ENCODE peak calls at places on chromosomes 13 and 19, in four cellular contexts. E is BJ, U is SJCRH30, K is PC-9. C is an unnamed sample. For H3K36me3, the result is how much of the 10 kb centered on the place peaks cover.

GRCh38 chr19:36236946-36237310 is 22.0 kb downstream of the ZNF146 start:
- DNase-seq in U (no peak), K (no peak), E (no peak), C (no peak)

GRCh38 chr13:40070357-40070756 is 414.9 kb downstream of the COG6 start:
- DNase-seq in U (no peak), E (no peak), K (no peak), C (no peak)

GRCh38 chr19:39179754-39180153 is 17.0 kb upstream of the NCCRP1 start:
- DNase-seq in U (no peak), K (no peak), E (no peak), C (no peak)

GRCh38 chr13:94558721-94559120 is 37.2 kb downstream of the TGDS start:
- DNase-seq in U (peak), K (no peak), E (no peak), C (peak)

GRCh38 chr13:51547425-51548176 is 36.7 kb upstream of the WDFY2 start:
- DNase-seq in K (no peak), U (no peak), E (no peak), C (no peak)

GRCh38 chr19:33997690-33998089 is 174.6 kb upstream of the LSM14A start:
- DNase-seq in U (no peak), K (no peak), E (no peak), C (no peak)

GRCh38 chr13:37615271-37615670 is 16.7 kb upstream of the POSTN start:
- DNase-seq in K (no peak), U (no peak), E (no peak), C (no peak)

GRCh38 chr13:22451345-22451744 is 729.4 kb upstream of the SGCG start:
- DNase-seq in U (peak), E (no peak), K (no peak), C (no peak)

GRCh38 chr19:7971553-7972520 is 28.4 kb upstream of the TIMM44 start:
- DNase-seq in U (no peak), K (no peak), E (no peak), C (no peak)

GRCh38 chr13:24626449-24626848 is 53.8 kb upstream of the ATP12A start:
- DNase-seq in K (no peak), U (peak), E (no peak), C (peak)

GRCh38 chr19:48206402-48207093 is 36.1 kb downstream of the ZSWIM9 start:
- DNase-seq in U (peak), E (no peak), K (no peak), C (no peak)

DNA sequence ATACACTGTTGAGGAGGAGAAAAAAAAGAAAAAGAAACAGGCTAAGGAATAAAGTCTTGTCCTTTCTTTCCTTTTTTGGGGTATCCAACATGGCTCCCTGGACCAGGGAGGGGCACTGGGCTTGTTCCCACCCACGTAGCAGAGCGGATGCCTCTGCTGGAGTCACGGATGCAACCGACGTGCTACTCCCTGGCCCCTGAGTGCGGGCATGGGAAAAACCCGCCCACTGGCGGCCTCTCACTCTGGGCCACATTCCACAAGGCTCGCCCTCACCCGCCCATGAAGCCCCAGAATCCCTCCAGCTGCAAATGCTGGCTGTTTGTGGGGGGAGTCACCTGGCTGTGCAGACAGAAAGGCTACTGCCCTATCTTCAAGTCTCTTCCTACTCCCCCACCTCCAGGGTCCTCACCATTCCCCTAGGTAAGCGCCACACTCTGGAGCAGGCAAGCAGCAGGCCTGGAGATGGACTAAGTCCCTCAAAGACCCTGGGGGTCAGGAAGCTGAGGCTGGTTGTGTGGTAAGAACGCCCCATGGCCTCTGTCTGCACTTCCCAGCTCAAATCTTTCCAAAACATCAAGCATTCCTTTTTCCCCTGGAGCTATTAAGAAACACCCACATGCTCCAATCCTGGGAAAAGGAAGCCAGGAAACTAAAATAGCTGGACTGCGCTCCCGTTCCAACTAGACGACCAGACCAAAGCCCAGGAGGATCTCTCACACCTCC is 17.8 kb upstream of the EPHX3 start:
- DNase-seq in E (peak), U (peak), K (peak), C (no peak)
- H3K36me3 ChIP-seq in E (under half), U (half or more), K (under half), C (half or more)

GRCh38 chr13:46374710-46375109 is 12.3 kb downstream of the RUBCNL start:
- DNase-seq in K (no peak), U (no peak), E (no peak), C (no peak)
- H3K36me3 ChIP-seq in K (under half), U (under half), E (under half), C (under half)

DNA sequence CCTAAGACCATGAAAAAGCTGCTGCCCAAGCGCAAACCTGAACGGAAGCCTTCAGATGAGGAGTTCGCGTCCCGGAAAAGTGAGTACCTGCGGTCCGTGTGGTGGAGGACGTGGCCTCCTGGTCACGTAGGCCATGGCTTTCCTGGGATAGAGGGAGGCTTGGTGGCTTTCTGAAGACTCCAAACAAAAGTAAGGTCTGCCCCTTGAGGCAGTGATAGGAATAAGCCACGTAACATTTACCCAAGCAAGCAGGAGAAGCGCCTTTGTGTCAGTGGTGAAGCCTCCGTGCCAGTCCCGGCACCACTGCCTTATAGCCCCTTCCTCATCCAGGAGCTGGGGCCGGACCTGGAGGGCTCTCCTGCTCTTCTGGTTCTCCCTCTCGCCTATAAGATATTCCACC is 34.3 kb upstream of the TEX29 start:
- DNase-seq in E (no peak), K (no peak), U (no peak), C (no peak)
- H3K36me3 ChIP-seq in E (under half), K (under half), U (under half), C (under half)

DNA sequence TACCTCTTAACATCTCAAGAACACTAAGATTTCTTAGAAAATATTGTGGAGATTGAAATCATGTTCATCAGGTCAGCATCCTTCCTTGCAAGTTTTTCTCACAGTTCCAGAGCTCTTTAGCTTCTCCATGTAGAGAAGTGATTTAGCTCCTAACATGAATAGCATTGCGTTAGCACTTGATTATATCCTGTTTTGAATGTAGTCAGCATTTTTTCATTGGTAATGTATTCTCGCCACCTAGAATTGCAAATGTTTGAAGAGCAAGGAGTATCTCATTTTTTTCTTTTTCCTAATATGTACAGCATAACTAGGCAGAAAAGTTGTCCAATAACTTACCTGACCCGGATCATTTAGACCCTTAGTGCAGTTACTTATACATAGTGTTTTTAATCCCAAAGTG is 6.6 kb downstream of the ZNF470 start:
- DNase-seq in K (no peak), E (no peak), U (no peak), C (no peak)
- H3K36me3 ChIP-seq in K (under half), E (under half), U (half or more), C (under half)

GRCh38 chr13:29294869-29295268 is 300.6 kb downstream of the SLC7A1 start:
- DNase-seq in U (no peak), K (no peak), E (no peak), C (no peak)

GRCh38 chr13:29292045-29292444 is 303.4 kb downstream of the SLC7A1 start:
- DNase-seq in K (no peak), U (no peak), E (no peak), C (no peak)
- H3K36me3 ChIP-seq in K (under half), U (under half), E (under half), C (under half)

GRCh38 chr13:110479648-110480047 is 81.9 kb downstream of the RAB20 start:
- DNase-seq in U (no peak), E (no peak), K (no peak), C (no peak)

GRCh38 chr13:110477711-110478245 is 83.7 kb downstream of the RAB20 start:
- DNase-seq in U (no peak), E (no peak), K (no peak), C (no peak)

GRCh38 chr13:110478405-110479214 is 82.9 kb downstream of the RAB20 start:
- DNase-seq in U (no peak), E (no peak), K (no peak), C (no peak)

GRCh38 chr13:110480161-110480560 is 81.4 kb downstream of the RAB20 start:
- DNase-seq in K (no peak), U (no peak), E (no peak), C (no peak)

GRCh38 chr13:110479215-110479545 is 82.3 kb downstream of the RAB20 start:
- DNase-seq in E (no peak), U (no peak), K (no peak), C (no peak)
- H3K36me3 ChIP-seq in E (under half), U (under half), K (under half), C (under half)

DNA sequence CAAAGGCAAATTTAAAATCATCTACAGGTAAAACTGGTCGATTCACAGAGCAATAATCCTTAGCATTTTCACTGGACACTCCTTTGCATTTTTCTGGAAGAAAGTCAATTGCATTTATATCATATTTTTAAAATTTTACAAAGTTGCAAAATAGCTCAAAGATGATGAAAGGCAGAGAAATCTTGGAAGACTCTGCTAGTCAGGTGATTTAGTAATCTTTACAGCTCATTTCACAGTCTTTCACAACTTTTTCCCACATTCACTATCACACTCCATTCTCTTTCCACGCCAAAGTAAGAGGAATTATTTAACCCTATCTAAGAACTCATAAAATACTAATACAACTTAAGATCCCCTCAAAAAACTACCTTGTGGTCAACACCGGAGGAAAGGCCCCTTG is 1063.8 kb downstream of the EFNB2 start:
- DNase-seq in U (no peak), K (no peak), E (no peak), C (no peak)
- H3K36me3 ChIP-seq in U (under half), K (under half), E (under half), C (under half)

GRCh38 chr13:114299604-114300305 is 14.5 kb upstream of the CHAMP1 start:
- DNase-seq in E (no peak), U (no peak), K (no peak), C (no peak)

GRCh38 chr13:114298866-114299265 is 15.4 kb upstream of the CHAMP1 start:
- DNase-seq in E (no peak), U (no peak), K (no peak), C (no peak)

GRCh38 chr13:114296902-114297301 is 15.5 kb downstream of the UPF3A start:
- DNase-seq in K (no peak), E (no peak), U (no peak), C (no peak)

GRCh38 chr13:114296448-114296847 is 15.0 kb downstream of the UPF3A start:
- DNase-seq in K (no peak), E (no peak), U (no peak), C (no peak)
- H3K36me3 ChIP-seq in K (under half), E (under half), U (under half), C (under half)

GRCh38 chr13:27634791-27635190 is 13.1 kb downstream of the POLR1D start:
- DNase-seq in E (no peak), U (no peak), K (no peak), C (no peak)
- H3K36me3 ChIP-seq in E (under half), U (under half), K (under half), C (under half)

GRCh38 chr13:91024157-91024792 is 323.2 kb upstream of the MIR17HG start:
- DNase-seq in E (no peak), U (no peak), K (no peak), C (no peak)
- H3K36me3 ChIP-seq in E (under half), U (under half), K (under half), C (under half)